ENCODE peak calls at places on chromosomes 16 and 17, in six cellular contexts. R, S, V, E, U and J are unnamed samples.

GRCh38 chr17:48734328-48735056 is 5.9 kb upstream of the HOXB13 start:
- DNase-seq in R (no peak), U (no peak), S (no peak), E (no peak), V (no peak), J (no peak)

GRCh38 chr17:58365980-58366595 is 14.1 kb upstream of the SUPT4H1 start:
- DNase-seq in U (no peak), V (no peak), E (no peak), R (no peak), S (no peak), J (peak)

GRCh38 chr16:27237229-27238015 is 31.1 kb downstream of the NSMCE1 start:
- DNase-seq in E (no peak), R (no peak), S (no peak), V (no peak), U (no peak), J (no peak)

GRCh38 chr17:15507896-15508295 is 40.5 kb upstream of the CDRT4 start:
- DNase-seq in U (no peak), R (no peak), E (no peak), S (no peak), V (no peak), J (no peak)

GRCh38 chr17:50149425-50150353 is 788 bp downstream of the PPP1R9B start:
- DNase-seq in U (peak), S (no peak), R (peak), E (no peak), V (no peak), J (peak)

GRCh38 chr16:24309222-24309905 is 53.2 kb downstream of the CACNG3 start:
- DNase-seq in V (no peak), U (no peak), E (no peak), S (no peak), R (no peak), J (no peak)

GRCh38 chr17:71793550-71793949 is 327.3 kb upstream of the SOX9 start:
- DNase-seq in R (no peak), V (no peak), U (no peak), S (no peak), E (no peak), J (no peak)

GRCh38 chr17:73767696-73768095 is 123.5 kb upstream of the SDK2 start:
- DNase-seq in S (no peak), E (no peak), U (no peak), V (no peak), R (no peak), J (no peak)

GRCh38 chr17:2232244-2232638 is 71.3 kb downstream of the SMG6 start:
- DNase-seq in U (no peak), E (no peak), R (no peak), V (no peak), S (no peak), J (no peak)

GRCh38 chr17:7330099-7331015 is 1.2 kb upstream of the NEURL4 start:
- DNase-seq in S (no peak), U (peak), R (peak), E (peak), V (peak), J (peak)

GRCh38 chr16:85302018-85302847 is 190.0 kb upstream of the CIBAR2 start:
- DNase-seq in E (no peak), R (no peak), V (peak), U (no peak), S (no peak), J (no peak)

GRCh38 chr17:59825533-59826316 is 67.0 kb downstream of the TUBD1 start:
- DNase-seq in R (no peak), E (no peak), S (no peak), V (no peak), U (no peak), J (no peak)